ENCODE peak calls at places on chromosomes 3 and 15, in four cellular contexts. One of them, this sample, is unnamed. For H3K27me3, the result is how much of the 10 kb centered on the place peaks cover.

GRCh38 chr15:87902772-87903388 is 353.7 kb downstream of the NTRK3 start:
- DNase-seq in ovary: no peak
- DNase-seq in stomach: no peak
- DNase-seq in IMR-90: no peak
- DNase-seq in this sample: no peak

GRCh38 chr3:13470894-13471574 is 9.1 kb upstream of the HDAC11 start:
- DNase-seq in ovary: no peak
- DNase-seq in stomach: no peak
- DNase-seq in IMR-90: no peak
- DNase-seq in this sample: no peak

GRCh38 chr15:40055576-40056293 is 16.8 kb upstream of the SRP14 start:
- DNase-seq in stomach: peak
- DNase-seq in IMR-90: no peak
- DNase-seq in ovary: no peak
- DNase-seq in this sample: no peak

GRCh38 chr15:47334805-47335204 is 382.5 kb upstream of the SEMA6D start:
- DNase-seq in ovary: no peak
- DNase-seq in IMR-90: no peak
- DNase-seq in stomach: no peak
- DNase-seq in this sample: no peak

GRCh38 chr3:105752791-105753415 is 115.9 kb downstream of the CBLB start:
- DNase-seq in stomach: no peak
- DNase-seq in ovary: no peak
- DNase-seq in IMR-90: no peak
- DNase-seq in this sample: no peak

GRCh38 chr3:177929310-177929709 is 606.9 kb upstream of the KCNMB2 start:
- DNase-seq in IMR-90: peak
- DNase-seq in ovary: no peak
- DNase-seq in stomach: no peak
- DNase-seq in this sample: no peak

GRCh38 chr15:66288796-66289195 is 4.6 kb upstream of the DIS3L start:
- DNase-seq in IMR-90: peak
- DNase-seq in stomach: no peak
- DNase-seq in ovary: no peak
- DNase-seq in this sample: no peak

GRCh38 chr3:94036909-94037507 is 8.6 kb upstream of the STX19 start:
- DNase-seq in ovary: no peak
- DNase-seq in stomach: no peak
- DNase-seq in IMR-90: peak
- DNase-seq in this sample: no peak

GRCh38 chr15:74383695-74384565 is 16.5 kb upstream of the CYP11A1 start:
- DNase-seq in IMR-90: peak
- DNase-seq in ovary: no peak
- DNase-seq in stomach: peak
- DNase-seq in this sample: no peak

GRCh38 chr3:71219744-71220638 is 363.5 kb downstream of the FOXP1 start:
- DNase-seq in IMR-90: no peak
- DNase-seq in ovary: no peak
- DNase-seq in stomach: no peak
- DNase-seq in this sample: no peak

GRCh38 chr3:194731496-194732073 is 45.9 kb downstream of the FAM43A start:
- DNase-seq in IMR-90: no peak
- DNase-seq in ovary: no peak
- DNase-seq in stomach: no peak
- DNase-seq in this sample: no peak

GRCh38 chr3:52055537-52056351 is 627 bp downstream of the DUSP7 start:
- DNase-seq in ovary: peak
- DNase-seq in IMR-90: peak
- DNase-seq in stomach: peak
- DNase-seq in this sample: no peak

GRCh38 chr3:62051506-62051905 is 321.8 kb downstream of the FEZF2 start:
- DNase-seq in ovary: no peak
- DNase-seq in IMR-90: peak
- DNase-seq in stomach: peak
- DNase-seq in this sample: peak

GRCh38 chr3:41092791-41093190 is 106.5 kb upstream of the CTNNB1 start:
- DNase-seq in stomach: no peak
- DNase-seq in ovary: no peak
- DNase-seq in IMR-90: no peak
- DNase-seq in this sample: no peak

GRCh38 chr15:75450307-75451201 is 936 bp downstream of the SIN3A start:
- DNase-seq in ovary: peak
- DNase-seq in IMR-90: peak
- DNase-seq in stomach: peak
- DNase-seq in this sample: peak

GRCh38 chr15:75451202-75451673 is 252 bp downstream of the SIN3A start:
- DNase-seq in stomach: no peak
- DNase-seq in IMR-90: no peak
- DNase-seq in ovary: no peak
- DNase-seq in this sample: no peak

GRCh38 chr15:75452968-75453702 is 1.6 kb upstream of the SIN3A start:
- DNase-seq in IMR-90: no peak
- DNase-seq in ovary: peak
- DNase-seq in stomach: peak
- DNase-seq in this sample: peak

GRCh38 chr15:75452364-75452967 is 976 bp upstream of the SIN3A start:
- DNase-seq in stomach: peak
- DNase-seq in IMR-90: peak
- DNase-seq in ovary: peak
- DNase-seq in this sample: peak

DNA sequence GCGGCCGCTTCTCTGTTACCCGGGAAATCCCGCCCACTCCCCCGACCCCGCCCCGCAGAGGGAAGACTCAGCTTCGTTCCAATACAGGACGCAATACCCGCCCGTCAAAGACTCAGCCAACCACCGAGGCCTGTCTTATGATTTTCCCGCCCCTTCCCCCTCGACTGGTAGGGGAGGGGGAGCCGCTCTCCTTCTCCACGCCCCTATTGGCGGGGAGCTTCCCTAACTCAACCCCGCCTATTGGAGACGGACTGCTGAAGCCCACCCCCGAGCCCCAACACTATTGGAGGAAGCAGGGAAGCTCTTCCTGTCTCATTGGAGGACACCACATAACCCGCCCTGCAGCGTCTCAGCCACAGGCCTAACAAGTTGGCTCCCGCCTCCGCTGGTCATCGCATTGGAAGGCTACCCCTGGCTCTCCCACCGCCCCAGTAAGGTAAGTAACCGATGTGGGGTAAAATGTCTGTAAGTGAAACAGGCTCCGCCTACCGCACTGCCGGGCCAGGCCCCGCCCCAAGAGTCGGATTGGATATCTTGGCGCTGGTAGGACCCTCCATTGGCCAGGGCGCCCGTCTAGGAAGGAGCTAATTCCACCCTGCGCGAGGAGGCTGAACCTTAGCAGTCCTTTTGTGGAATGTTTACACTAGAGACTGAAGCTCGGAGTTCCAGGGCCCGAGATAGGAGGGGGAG is at the start of gene SIN3A:
- DNase-seq in ovary: peak
- DNase-seq in stomach: peak
- DNase-seq in IMR-90: peak
- DNase-seq in this sample: peak
- TF ChIP-seq POLR2A in ovary: no peak
- TF ChIP-seq POLR2A in stomach: no peak
- TF ChIP-seq POLR2A in IMR-90: no peak
- TF ChIP-seq POLR2A in this sample: peak

GRCh38 chr15:95853350-95853749 is 477.1 kb upstream of the NR2F2 start:
- DNase-seq in IMR-90: peak
- DNase-seq in stomach: no peak
- DNase-seq in ovary: no peak
- DNase-seq in this sample: no peak

GRCh38 chr15:95850837-95851236 is 479.7 kb upstream of the NR2F2 start:
- DNase-seq in stomach: no peak
- DNase-seq in IMR-90: no peak
- DNase-seq in ovary: no peak
- DNase-seq in this sample: no peak

GRCh38 chr15:95843241-95843851 is 487.2 kb upstream of the NR2F2 start:
- DNase-seq in stomach: no peak
- DNase-seq in ovary: no peak
- DNase-seq in IMR-90: no peak
- DNase-seq in this sample: peak

GRCh38 chr15:95845862-95846515 is 484.5 kb upstream of the NR2F2 start:
- DNase-seq in IMR-90: peak
- DNase-seq in stomach: no peak
- DNase-seq in ovary: peak
- DNase-seq in this sample: peak

DNA sequence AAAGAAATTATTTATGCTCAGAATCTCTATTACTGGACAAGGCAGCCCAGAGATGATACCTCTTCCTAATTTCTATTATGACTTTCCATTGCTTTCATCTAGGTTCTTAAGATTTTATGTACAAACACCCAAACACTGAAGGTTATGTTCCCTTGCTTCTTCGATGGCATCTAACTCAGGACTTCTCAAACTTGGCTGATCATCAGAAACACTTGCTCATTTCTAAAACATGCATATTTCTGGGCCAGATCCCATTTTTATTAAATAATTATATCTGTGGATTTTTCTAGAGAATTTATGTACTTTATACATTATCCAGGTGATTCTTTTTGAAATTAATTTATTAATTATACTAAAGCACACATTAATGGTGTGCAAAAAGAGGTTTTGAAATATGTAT is 482.4 kb upstream of the NR2F2 start:
- DNase-seq in stomach: no peak
- DNase-seq in IMR-90: no peak
- DNase-seq in ovary: no peak
- DNase-seq in this sample: no peak
- H3K27ac ChIP-seq in stomach: no peak
- H3K27ac ChIP-seq in IMR-90: no peak
- H3K27ac ChIP-seq in ovary: no peak
- H3K27ac ChIP-seq in this sample: no peak

GRCh38 chr3:165192610-165193192 is 3.5 kb downstream of the SLITRK3 start:
- DNase-seq in ovary: no peak
- DNase-seq in stomach: no peak
- DNase-seq in IMR-90: no peak
- DNase-seq in this sample: no peak
- H3K27me3 ChIP-seq in ovary: under half
- H3K27me3 ChIP-seq in stomach: under half
- H3K27me3 ChIP-seq in IMR-90: under half
- H3K27me3 ChIP-seq in this sample: under half

DNA sequence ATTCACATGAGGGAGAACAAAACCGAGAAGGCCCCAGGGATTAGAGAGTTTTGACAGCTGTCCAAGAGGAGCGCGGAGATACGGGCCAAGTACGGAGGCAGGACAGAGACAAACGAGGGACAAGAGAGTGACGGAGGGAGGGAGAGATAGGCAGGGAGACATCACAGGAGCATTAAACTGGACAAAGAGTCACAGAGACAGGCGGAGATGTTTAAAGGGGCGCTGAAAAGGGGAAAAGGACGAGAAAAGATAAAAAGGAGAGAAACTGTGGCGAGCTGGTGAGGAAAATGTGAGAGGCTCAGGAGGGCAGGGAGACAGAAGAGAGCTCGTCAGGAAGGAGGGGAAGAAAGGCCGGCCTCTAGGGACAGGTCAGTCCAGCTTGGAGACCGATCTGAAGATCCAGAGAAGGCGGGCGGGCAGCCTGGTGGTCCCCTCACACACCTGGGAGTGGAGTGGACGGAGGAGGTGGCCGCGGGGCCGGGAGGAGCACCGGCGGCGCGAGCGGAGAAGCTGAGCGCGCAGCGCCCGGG is 40.5 kb upstream of the ROPN1 start:
- DNase-seq in IMR-90: no peak
- DNase-seq in ovary: peak
- DNase-seq in stomach: no peak
- DNase-seq in this sample: peak
- TF ChIP-seq POLR2A in IMR-90: no peak
- TF ChIP-seq POLR2A in ovary: no peak
- TF ChIP-seq POLR2A in stomach: no peak
- TF ChIP-seq POLR2A in this sample: no peak

GRCh38 chr15:38829086-38829485 is 264.5 kb upstream of the RASGRP1 start:
- DNase-seq in ovary: no peak
- DNase-seq in IMR-90: no peak
- DNase-seq in stomach: no peak
- DNase-seq in this sample: no peak
- H3K27ac ChIP-seq in ovary: no peak
- H3K27ac ChIP-seq in IMR-90: no peak
- H3K27ac ChIP-seq in stomach: no peak
- H3K27ac ChIP-seq in this sample: no peak

DNA sequence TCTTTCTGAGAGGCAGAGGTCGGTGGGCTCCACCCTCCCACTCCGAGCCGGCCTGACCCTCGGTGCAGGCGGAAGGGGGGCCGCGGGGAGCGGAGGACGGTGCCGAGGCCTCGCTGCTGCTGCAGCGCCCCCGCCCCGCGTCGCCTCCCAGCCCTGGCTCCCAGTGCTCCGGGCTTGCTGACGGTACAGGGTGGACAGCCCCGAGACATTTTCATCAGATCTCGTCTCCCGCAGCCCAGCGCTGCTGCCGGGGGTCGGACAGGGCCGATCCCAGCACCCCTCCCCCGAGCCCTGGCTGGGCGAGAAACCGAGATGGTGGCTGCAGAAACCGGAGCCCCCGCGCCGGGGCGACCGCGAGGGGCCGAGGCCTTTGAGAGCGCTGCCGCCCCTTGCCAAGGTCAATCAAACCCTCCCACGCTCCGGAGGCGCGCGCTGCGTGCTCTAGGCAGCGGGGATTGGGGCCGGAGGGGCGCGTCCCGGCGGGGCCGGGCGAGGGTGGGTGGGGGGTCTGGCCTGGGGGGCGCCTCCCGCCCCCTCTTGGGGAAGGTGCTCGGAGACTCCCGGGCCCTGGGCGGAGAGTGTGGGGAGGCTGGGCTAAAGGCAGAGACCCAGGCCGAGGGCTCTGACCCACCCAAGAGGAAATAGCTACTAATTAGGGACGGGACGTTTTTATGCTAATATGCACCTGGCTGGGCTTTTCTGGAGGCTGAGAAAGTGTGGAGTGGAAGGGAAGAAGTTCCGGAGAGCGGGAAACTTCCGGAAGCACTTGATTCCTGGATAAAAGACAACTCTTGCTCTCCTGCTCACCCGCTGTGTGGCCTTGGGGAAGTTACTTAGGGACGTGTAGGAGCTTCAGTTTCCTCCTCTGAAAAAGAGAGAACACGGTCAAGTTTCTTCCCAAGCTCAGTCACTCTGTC is 42.7 kb downstream of the EPHB3 start:
- DNase-seq in ovary: peak
- DNase-seq in IMR-90: no peak
- DNase-seq in stomach: no peak
- DNase-seq in this sample: peak
- H3K27me3 ChIP-seq in ovary: under half
- H3K27me3 ChIP-seq in IMR-90: half or more
- H3K27me3 ChIP-seq in stomach: under half
- H3K27me3 ChIP-seq in this sample: under half

DNA sequence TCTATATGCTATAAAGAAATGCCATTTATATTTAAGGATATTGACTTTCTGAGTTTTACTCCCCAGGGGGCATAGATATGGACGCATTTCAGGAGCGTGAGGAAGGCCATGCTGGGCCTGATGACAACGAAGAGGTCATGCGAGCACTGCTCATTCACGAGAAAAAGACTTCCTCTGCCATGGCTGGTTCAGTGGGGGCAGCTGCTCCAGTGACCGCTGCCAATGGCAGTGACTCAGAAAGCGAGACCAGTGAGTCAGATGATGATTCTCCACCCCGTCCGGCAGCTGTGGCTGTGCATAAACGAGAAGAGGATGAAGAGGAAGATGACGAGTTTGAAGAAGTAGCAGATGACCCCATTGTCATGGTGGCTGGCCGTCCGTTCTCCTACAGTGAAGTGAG is 38.4 kb downstream of the GTF2E1 start:
- DNase-seq in stomach: peak
- DNase-seq in ovary: no peak
- DNase-seq in IMR-90: peak
- DNase-seq in this sample: no peak
- TF ChIP-seq POLR2A in stomach: no peak
- TF ChIP-seq POLR2A in ovary: no peak
- TF ChIP-seq POLR2A in IMR-90: no peak
- TF ChIP-seq POLR2A in this sample: no peak